ENCODE peak calls at places on chromosomes 2 and 18, in ten cellular contexts. Z, L, V, G, C, K, O, T, X and E are unnamed samples.

GRCh38 chr2:20567159-20567925 is 83.6 kb downstream of the HS1BP3 start:
- DNase-seq in G (no peak), L (no peak), V (no peak), K (peak), C (no peak), X (no peak), T (no peak), Z (no peak), O (no peak), E (no peak)

GRCh38 chr2:7269993-7270392 is 352.8 kb downstream of the RNF144A start:
- DNase-seq in G (no peak), Z (no peak), O (no peak), V (no peak), T (peak), C (no peak), X (no peak), L (no peak), K (peak), E (no peak)

GRCh38 chr2:11647834-11648600 is 22.0 kb downstream of the NTSR2 start:
- DNase-seq in V (no peak), C (no peak), G (no peak), T (no peak), K (peak), L (no peak), X (no peak), O (no peak), Z (no peak), E (peak)

GRCh38 chr2:234326694-234327093 is 170.2 kb downstream of the ARL4C start:
- DNase-seq in X (no peak), L (no peak), Z (no peak), C (no peak), G (no peak), V (no peak), T (peak), K (no peak), O (no peak), E (no peak)

GRCh38 chr18:48002933-48003365 is 72.5 kb upstream of the SMAD2 start:
- DNase-seq in T (no peak), K (no peak), G (peak), X (no peak), V (no peak), Z (peak), O (peak), C (peak), L (peak), E (peak)

GRCh38 chr18:55506074-55506473 is 81.9 kb downstream of the TCF4 start:
- DNase-seq in L (no peak), T (no peak), Z (no peak), C (no peak), K (no peak), X (no peak), G (no peak), V (no peak), O (no peak), E (no peak)

GRCh38 chr2:29075894-29076700 is 1.8 kb upstream of the PCARE start:
- DNase-seq in K (no peak), G (no peak), V (no peak), X (peak), T (no peak), Z (peak), C (no peak), L (no peak), O (peak), E (no peak)

GRCh38 chr2:224434618-224435017 is 32.7 kb upstream of the FAM124B start:
- DNase-seq in O (no peak), X (no peak), L (no peak), K (no peak), V (no peak), T (no peak), C (no peak), G (no peak), Z (no peak), E (no peak)

GRCh38 chr18:48228841-48229240 is 180.3 kb downstream of the ZBTB7C start:
- DNase-seq in G (no peak), L (no peak), X (peak), O (no peak), C (no peak), K (no peak), T (no peak), V (no peak), Z (no peak), E (no peak)

GRCh38 chr18:57832730-57833129 is 29.6 kb upstream of the ATP8B1 start:
- DNase-seq in V (no peak), C (no peak), K (no peak), L (no peak), X (no peak), G (no peak), T (no peak), O (no peak), Z (no peak), E (no peak)
- H3K4me3 ChIP-seq in V (no peak), C (no peak), K (no peak), L (no peak), X (no peak), G (no peak), T (no peak), O (no peak), Z (no peak), E (no peak)

GRCh38 chr2:43104763-43105162 is 121.6 kb downstream of the ZFP36L2 start:
- DNase-seq in Z (no peak), K (peak), O (no peak), G (no peak), V (no peak), T (no peak), L (no peak), X (no peak), C (no peak), E (no peak)
- TF ChIP-seq CTCF in Z (no peak), K (peak), O (no peak), G (no peak), V (no peak), T (no peak), L (no peak), X (no peak), C (no peak), E (no peak)

GRCh38 chr18:62610509-62611394 is 87.9 kb downstream of the ZCCHC2 start:
- DNase-seq in K (peak), G (no peak), Z (peak), L (no peak), C (no peak), V (no peak), T (no peak), X (peak), O (no peak), E (no peak)
- H3K4me3 ChIP-seq in K (no peak), G (no peak), Z (peak), L (no peak), C (no peak), V (no peak), T (peak), X (no peak), O (no peak), E (no peak)

GRCh38 chr2:105241443-105241842 is at the start of gene GPR45:
- DNase-seq in O (no peak), G (no peak), K (no peak), Z (no peak), X (no peak), V (no peak), T (no peak), L (no peak), C (no peak), E (no peak)

GRCh38 chr2:105242286-105242993 is 897 bp downstream of the GPR45 start:
- DNase-seq in X (no peak), C (no peak), Z (no peak), O (no peak), V (no peak), G (no peak), T (no peak), L (no peak), K (no peak), E (no peak)

GRCh38 chr2:105239924-105240323 is 1.6 kb upstream of the GPR45 start:
- DNase-seq in K (no peak), T (no peak), V (peak), Z (peak), C (peak), O (peak), G (peak), L (no peak), X (no peak), E (peak)

GRCh38 chr2:105244443-105244842 is 2.9 kb downstream of the GPR45 start:
- DNase-seq in G (no peak), L (no peak), Z (no peak), T (no peak), X (no peak), K (no peak), O (no peak), C (no peak), V (no peak), E (no peak)

DNA sequence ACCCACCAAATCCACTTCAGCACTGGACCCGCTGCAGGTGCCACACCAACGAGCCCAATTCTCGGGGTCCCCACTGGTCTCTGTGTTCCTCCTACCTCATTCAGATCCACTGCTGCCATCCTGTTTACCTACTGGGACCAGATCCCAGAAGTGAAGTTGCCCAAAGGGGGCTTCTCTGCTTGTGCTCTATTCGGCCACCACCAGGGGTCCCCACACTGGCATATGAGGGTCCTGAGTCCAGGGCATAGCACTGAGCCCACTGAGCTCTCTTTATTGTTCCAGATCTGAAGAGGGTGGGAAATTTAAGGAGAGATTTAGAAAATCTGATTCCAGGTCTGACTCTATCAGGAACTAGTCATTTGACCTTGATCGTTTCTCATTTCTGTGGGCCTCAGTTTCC is 2.4 kb downstream of the GPR45 start:
- DNase-seq in G (no peak), K (peak), O (no peak), V (no peak), Z (no peak), L (no peak), T (no peak), C (no peak), X (peak), E (no peak)
- TF ChIP-seq CTCF in G (peak), K (peak), O (peak), V (peak), Z (no peak), L (no peak), T (no peak), C (peak), X (peak), E (peak)